ENCODE peak calls at places on chromosomes 1 and 21, in six cellular contexts. O, K, I, Z, E and C are unnamed samples. For H3K36me3 and H3K9me3, the result is how much of the 10 kb centered on the place peaks cover.

GRCh38 chr1:155892801-155893200 is 18.3 kb downstream of the RIT1 start:
- DNase-seq in O (peak), K (peak), I (no peak), Z (no peak), E (no peak), C (no peak)

GRCh38 chr1:26126321-26127084 is 14.9 kb downstream of the PDIK1L start:
- DNase-seq in O (peak), K (no peak), I (peak), Z (no peak), E (no peak), C (no peak)

GRCh38 chr1:58412071-58412580 is 134.4 kb downstream of the OMA1 start:
- DNase-seq in O (peak), K (peak), I (no peak), Z (no peak), E (no peak), C (no peak)

GRCh38 chr1:210755991-210756669 is 377.8 kb downstream of the KCNH1 start:
- DNase-seq in O (no peak), K (no peak), I (no peak), Z (no peak), E (no peak), C (no peak)

GRCh38 chr1:94542088-94542671 is 621 bp upstream of the F3 start:
- DNase-seq in O (peak), K (peak), I (no peak), Z (peak), E (peak), C (no peak)

GRCh38 chr1:25369241-25369640 is 31.1 kb downstream of the TMEM50A start:
- DNase-seq in O (no peak), K (no peak), I (no peak), Z (no peak), E (no peak), C (no peak)

GRCh38 chr1:211345719-211346118 is 19.1 kb downstream of the TRAF5 start:
- DNase-seq in O (no peak), K (peak), I (no peak), Z (no peak), E (no peak), C (no peak)

GRCh38 chr1:160070243-160071163 is 543 bp upstream of the KCNJ10 start:
- DNase-seq in O (peak), K (peak), I (peak), Z (peak), E (peak), C (peak)

GRCh38 chr1:61953790-61954150 is 211.5 kb downstream of the PATJ start:
- DNase-seq in O (no peak), K (no peak), I (no peak), Z (no peak), E (no peak), C (no peak)

GRCh38 chr1:15509586-15509985 is 14.4 kb downstream of the CASP9 start:
- DNase-seq in O (no peak), K (no peak), I (no peak), Z (no peak), E (no peak), C (no peak)

GRCh38 chr1:184843732-184844495 is 89.3 kb upstream of the EDEM3 start:
- DNase-seq in O (no peak), K (no peak), I (no peak), Z (no peak), E (no peak), C (no peak)

GRCh38 chr21:45074818-45075605 is 632 bp downstream of the ADARB1 start:
- DNase-seq in O (peak), K (no peak), I (no peak), Z (no peak), E (no peak), C (no peak)

GRCh38 chr1:218408942-218409341 is 63.8 kb downstream of the TGFB2 start:
- DNase-seq in O (no peak), K (no peak), I (no peak), Z (no peak), E (no peak), C (no peak)

GRCh38 chr1:43978551-43979260 is at the start of gene B4GALT2:
- DNase-seq in O (peak), K (no peak), I (peak), Z (no peak), E (peak), C (no peak)

GRCh38 chr1:39204441-39205081 is at the start of gene MACF1:
- DNase-seq in O (peak), K (peak), I (peak), Z (peak), E (peak), C (peak)

GRCh38 chr1:247331172-247331525 is 518 bp downstream of the ZNF496 start:
- DNase-seq in O (peak), K (peak), I (peak), Z (peak), E (peak), C (peak)

GRCh38 chr1:232147215-232147614 is 482.7 kb downstream of the SIPA1L2 start:
- DNase-seq in O (no peak), K (no peak), I (no peak), Z (no peak), E (no peak), C (no peak)

GRCh38 chr21:25907573-25908275 is 173.0 kb downstream of the GABPA start:
- DNase-seq in O (no peak), K (peak), I (no peak), Z (no peak), E (no peak), C (no peak)

GRCh38 chr1:84634536-84635205 is 55.6 kb downstream of the SSX2IP start:
- DNase-seq in O (peak), K (no peak), I (no peak), Z (no peak), E (no peak), C (no peak)

GRCh38 chr1:72915581-72915980 is 633.2 kb upstream of the NEGR1 start:
- DNase-seq in O (no peak), K (no peak), I (no peak), Z (no peak), E (no peak), C (no peak)

GRCh38 chr1:23719162-23719820 is 24.0 kb upstream of the ELOA start:
- DNase-seq in O (peak), K (peak), I (no peak), Z (no peak), E (no peak), C (no peak)

GRCh38 chr1:243475966-243476365 is 220.1 kb downstream of the SDCCAG8 start:
- DNase-seq in O (peak), K (peak), I (no peak), Z (no peak), E (no peak), C (no peak)

GRCh38 chr1:183267646-183268431 is 81.8 kb downstream of the LAMC2 start:
- DNase-seq in O (peak), K (peak), I (no peak), Z (no peak), E (no peak), C (no peak)

GRCh38 chr1:200040516-200041138 is 13.1 kb downstream of the NR5A2 start:
- DNase-seq in O (no peak), K (peak), I (no peak), Z (no peak), E (no peak), C (no peak)

GRCh38 chr1:44616991-44617702 is 57.1 kb downstream of the TMEM53 start:
- DNase-seq in O (no peak), K (peak), I (no peak), Z (no peak), E (peak), C (no peak)

GRCh38 chr1:201505505-201505893 is 1.4 kb downstream of the CSRP1 start:
- DNase-seq in O (peak), K (peak), I (no peak), Z (peak), E (no peak), C (no peak)

GRCh38 chr21:36155603-36156338 is 853 bp upstream of the DOP1B start:
- DNase-seq in O (peak), K (no peak), I (peak), Z (no peak), E (peak), C (no peak)

GRCh38 chr1:179825798-179826460 is 51.7 kb downstream of the TOR1AIP2 start:
- DNase-seq in O (no peak), K (no peak), I (no peak), Z (no peak), E (no peak), C (no peak)

GRCh38 chr21:45003331-45004058 is 63.7 kb downstream of the SLX9 start:
- DNase-seq in O (no peak), K (no peak), I (no peak), Z (no peak), E (peak), C (no peak)

GRCh38 chr1:70504176-70504820 is 93.2 kb downstream of the CTH start:
- DNase-seq in O (peak), K (no peak), I (no peak), Z (no peak), E (no peak), C (no peak)

GRCh38 chr1:95017775-95018174 is 55.0 kb downstream of the ALG14 start:
- DNase-seq in O (peak), K (no peak), I (no peak), Z (no peak), E (no peak), C (no peak)

GRCh38 chr1:229803601-229804217 is 177.7 kb downstream of the URB2 start:
- DNase-seq in O (peak), K (no peak), I (peak), Z (no peak), E (no peak), C (no peak)

GRCh38 chr1:213829806-213830205 is 158.0 kb upstream of the PROX1 start:
- DNase-seq in O (no peak), K (no peak), I (no peak), Z (no peak), E (no peak), C (no peak)

GRCh38 chr1:25927541-25928265 is 21.5 kb upstream of the STMN1 start:
- DNase-seq in O (no peak), K (no peak), I (no peak), Z (peak), E (no peak), C (no peak)

GRCh38 chr21:45939521-45940045 is 42.0 kb upstream of the COL6A1 start:
- DNase-seq in O (no peak), K (no peak), I (no peak), Z (no peak), E (no peak), C (no peak)

GRCh38 chr1:169999357-169999756 is 75.1 kb downstream of the KIFAP3 start:
- DNase-seq in O (peak), K (peak), I (no peak), Z (peak), E (peak), C (no peak)

GRCh38 chr21:34935868-34936267 is 113.2 kb downstream of the RUNX1 start:
- DNase-seq in O (peak), K (no peak), I (no peak), Z (no peak), E (no peak), C (no peak)

GRCh38 chr1:18546026-18546425 is 65.3 kb downstream of the KLHDC7A start:
- DNase-seq in O (no peak), K (no peak), I (no peak), Z (no peak), E (no peak), C (no peak)

GRCh38 chr21:34023691-34024381 is 49.5 kb upstream of the MRPS6 start:
- DNase-seq in O (no peak), K (no peak), I (no peak), Z (no peak), E (no peak), C (no peak)

GRCh38 chr1:20483833-20484525 is 2.0 kb downstream of the CAMK2N1 start:
- DNase-seq in O (peak), K (peak), I (no peak), Z (no peak), E (peak), C (no peak)

DNA sequence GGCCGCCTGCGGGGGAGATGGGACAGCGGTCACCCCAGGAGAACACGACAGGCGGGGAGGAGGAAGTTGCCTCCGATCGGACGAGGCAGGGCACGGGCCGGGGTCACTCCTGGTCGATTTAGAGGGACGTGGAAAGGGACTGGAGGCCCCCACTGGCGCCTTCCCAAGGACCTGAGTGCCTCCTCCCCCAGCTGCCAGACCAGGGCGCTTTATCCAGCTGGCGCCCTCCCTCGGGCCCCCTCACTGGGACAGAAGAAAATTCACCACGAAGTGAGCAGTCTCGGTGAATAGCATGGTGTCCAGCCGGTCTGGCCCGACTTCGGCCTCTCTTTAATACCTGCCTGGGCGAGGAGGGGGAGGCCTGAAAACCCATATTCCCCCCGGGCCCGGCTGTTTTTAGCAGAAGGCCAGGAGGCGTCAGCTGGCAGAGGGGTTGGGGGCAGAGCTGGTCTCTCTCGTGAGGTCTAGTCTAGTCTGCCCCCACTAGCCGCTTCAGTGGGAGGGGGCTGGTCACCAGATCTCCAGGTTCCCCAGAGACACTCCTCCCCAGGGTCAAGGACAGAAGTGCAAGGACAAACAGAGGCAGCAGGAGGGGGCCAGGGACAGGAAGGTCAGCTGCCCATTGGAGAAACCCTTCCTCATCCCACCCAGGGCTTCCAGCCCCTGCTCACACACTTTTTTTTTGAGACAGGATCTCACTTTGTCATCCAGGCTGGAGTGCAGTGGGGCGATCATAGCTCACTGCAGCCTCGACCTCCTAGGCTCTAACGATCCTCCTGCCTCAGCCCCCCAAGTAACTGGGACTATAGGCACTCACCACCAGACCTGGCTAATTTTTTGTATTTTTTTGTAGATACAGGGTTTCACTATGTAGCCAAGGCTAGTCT is 10.2 kb downstream of the FAM229A start:
- DNase-seq in O (peak), K (peak), I (no peak), Z (peak), E (peak), C (no peak)
- TF ChIP-seq CTCF in O (peak), K (no peak), I (no peak), Z (no peak), E (no peak), C (no peak)

DNA sequence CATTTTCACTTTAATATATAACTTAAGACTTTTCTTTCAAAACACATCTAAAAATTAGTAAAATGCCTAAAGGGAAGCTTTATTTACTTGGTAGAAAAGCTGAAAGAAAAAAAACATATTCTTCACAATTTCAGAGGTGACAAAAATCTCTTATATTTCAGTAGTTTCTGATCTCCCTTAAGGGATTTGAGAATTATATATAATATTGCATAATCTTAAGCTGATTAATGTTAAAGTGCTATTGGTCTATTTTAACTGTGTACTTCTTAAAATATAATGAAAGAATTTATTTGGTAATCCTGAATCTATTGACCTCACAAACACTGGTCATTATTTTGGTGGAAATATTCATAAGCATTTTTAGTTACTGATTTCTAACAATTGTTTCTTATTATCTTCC is 1.2 kb upstream of the VPS45 start:
- DNase-seq in O (no peak), K (no peak), I (no peak), Z (no peak), E (no peak), C (no peak)
- H3K36me3 ChIP-seq in O (under half), K (under half), I (under half), Z (under half), E (under half), C (under half)

GRCh38 chr1:204565617-204566582 is 49.7 kb downstream of the MDM4 start:
- DNase-seq in O (peak), K (peak), I (peak), Z (peak), E (peak), C (no peak)
- H3K9me3 ChIP-seq in O (under half), K (under half), I (under half), Z (under half), E (under half), C (under half)

DNA sequence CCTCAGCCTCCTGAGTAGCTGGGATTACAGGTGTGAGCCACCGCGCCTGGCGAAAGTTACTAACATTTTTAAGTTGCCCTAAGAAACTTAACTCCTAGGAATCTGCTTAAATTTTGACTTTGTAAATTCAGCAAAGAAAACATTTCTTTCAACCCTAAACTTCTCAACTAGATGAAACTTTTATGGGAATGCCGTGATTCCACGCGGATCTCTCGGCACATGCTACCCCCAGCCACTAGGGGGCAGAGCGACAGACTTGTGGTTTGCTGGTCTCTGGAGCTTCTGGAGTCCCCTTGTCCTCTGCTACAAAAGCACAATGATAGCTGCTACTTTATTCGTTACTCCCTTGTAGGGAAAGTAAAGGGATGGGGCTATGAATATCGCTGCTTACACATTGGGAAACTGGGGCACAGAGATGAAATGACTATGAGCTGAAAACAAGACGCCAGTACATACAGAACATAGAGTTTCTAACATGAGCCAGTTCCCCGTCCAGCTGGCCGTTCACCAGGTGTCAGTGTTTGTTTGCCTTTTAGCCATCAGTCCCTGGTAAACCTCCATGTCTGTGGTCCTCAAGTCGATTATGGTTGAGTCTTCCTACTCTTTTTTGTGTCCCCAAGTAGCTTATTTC is 114.7 kb downstream of the PBX1 start:
- DNase-seq in O (peak), K (no peak), I (no peak), Z (no peak), E (no peak), C (no peak)
- TF ChIP-seq CTCF in O (peak), K (peak), I (no peak), Z (peak), E (no peak), C (peak)

GRCh38 chr1:92168657-92169056 is 49.1 kb upstream of the C1orf146 start:
- DNase-seq in O (no peak), K (no peak), I (no peak), Z (no peak), E (no peak), C (no peak)
- H3K36me3 ChIP-seq in O (under half), K (under half), I (under half), Z (under half), E (under half), C (under half)

GRCh38 chr1:2837316-2837715 is 35.8 kb upstream of the TTC34 start:
- DNase-seq in O (no peak), K (no peak), I (no peak), Z (no peak), E (no peak), C (no peak)

GRCh38 chr1:2837823-2838222 is 36.3 kb upstream of the TTC34 start:
- DNase-seq in O (no peak), K (no peak), I (no peak), Z (no peak), E (no peak), C (no peak)

GRCh38 chr1:2835650-2836159 is 34.2 kb upstream of the TTC34 start:
- DNase-seq in O (no peak), K (no peak), I (no peak), Z (no peak), E (no peak), C (no peak)

GRCh38 chr1:2834741-2835564 is 33.5 kb upstream of the TTC34 start:
- DNase-seq in O (no peak), K (no peak), I (no peak), Z (no peak), E (no peak), C (no peak)

DNA sequence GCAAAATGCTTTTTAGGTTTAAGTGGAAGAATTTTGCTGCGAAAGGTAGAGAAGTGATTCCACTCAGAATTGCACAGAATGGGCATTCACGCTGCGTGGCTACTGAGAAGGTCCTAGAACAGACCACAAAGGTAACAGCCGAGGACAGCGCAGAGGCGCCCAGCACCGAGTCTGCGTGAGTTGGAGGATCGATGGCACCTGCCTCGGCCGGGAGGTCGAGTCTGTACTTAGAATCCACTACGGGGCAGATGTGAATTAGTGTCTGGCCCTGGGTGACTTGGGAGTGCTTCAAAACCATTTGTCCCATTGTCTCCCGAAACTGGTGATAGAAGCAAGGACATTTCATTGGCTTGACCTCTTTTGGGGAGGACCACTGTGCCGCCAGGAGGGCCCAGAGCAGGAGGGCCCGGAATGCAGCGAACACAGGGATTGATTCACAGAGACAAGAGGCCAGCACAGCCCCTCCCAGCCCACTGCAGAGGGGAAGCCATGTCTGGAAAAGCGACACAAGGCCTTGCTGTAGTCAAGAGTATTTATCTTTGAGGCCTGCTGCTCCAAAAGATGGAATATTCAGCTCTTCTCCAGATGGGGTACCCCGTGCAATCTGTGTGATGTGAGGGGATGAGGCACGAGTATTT is 35.0 kb upstream of the TTC34 start:
- DNase-seq in O (no peak), K (no peak), I (no peak), Z (no peak), E (no peak), C (no peak)
- H3K9me3 ChIP-seq in O (under half), K (under half), I (under half), Z (under half), E (under half), C (under half)

GRCh38 chr1:248813546-248813945 is 12.2 kb downstream of the SH3BP5L start:
- DNase-seq in O (no peak), K (no peak), I (no peak), Z (no peak), E (no peak), C (no peak)

GRCh38 chr1:248810727-248811513 is 14.8 kb downstream of the SH3BP5L start:
- DNase-seq in O (peak), K (peak), I (no peak), Z (peak), E (no peak), C (no peak)

GRCh38 chr1:248812736-248813425 is 12.8 kb downstream of the SH3BP5L start:
- DNase-seq in O (no peak), K (no peak), I (no peak), Z (no peak), E (no peak), C (no peak)

GRCh38 chr1:248810000-248810726 is 15.6 kb downstream of the SH3BP5L start:
- DNase-seq in O (no peak), K (no peak), I (no peak), Z (no peak), E (no peak), C (no peak)

GRCh38 chr1:248811514-248812490 is 13.9 kb downstream of the SH3BP5L start:
- DNase-seq in O (no peak), K (no peak), I (no peak), Z (no peak), E (no peak), C (no peak)
- TF ChIP-seq CTCF in O (peak), K (no peak), I (no peak), Z (no peak), E (no peak), C (no peak)